ENCODE peak calls at places on chromosome 15, in five cellular contexts. C is colonic mucosa; Y is naive thymus-derived CD4-positive, alpha-beta T cell; E is heart left ventricle; T is aorta. H is an unnamed sample.
A peak's percentile ranks its signal among the peaks of the same experiment; 100 is the strongest.

GRCh38 chr15:67033521-67033920 is 31.9 kb upstream of the SMAD3 start:
- DNase-seq in E (peak; percentile 34), T (peak; percentile 62), Y (no peak), C (no peak), H (peak; percentile 26)

GRCh38 chr15:51702710-51703109 is 21.4 kb downstream of the SCG3 start:
- DNase-seq in E (no peak), Y (no peak), C (no peak), T (no peak), H (no peak)

GRCh38 chr15:57327985-57328471 is 48.3 kb upstream of the CGNL1 start:
- DNase-seq in E (no peak), C (no peak), Y (no peak), T (no peak), H (no peak)

GRCh38 chr15:97473615-97474014 is 486.9 kb upstream of the ARRDC4 start:
- DNase-seq in T (no peak), Y (no peak), E (no peak), C (no peak), H (no peak)

GRCh38 chr15:31084176-31084575 is 17.3 kb downstream of the TRPM1 start:
- DNase-seq in T (no peak), C (no peak), E (no peak), Y (no peak), H (no peak)

GRCh38 chr15:28003302-28004037 is 95.6 kb downstream of the OCA2 start:
- DNase-seq in E (no peak), Y (no peak), T (no peak), C (peak; percentile 8), H (no peak)

GRCh38 chr15:79680721-79681120 is 216.1 kb downstream of the MTHFS start:
- DNase-seq in C (no peak), Y (no peak), T (no peak), E (no peak), H (no peak)

GRCh38 chr15:92079047-92079446 is 225.5 kb downstream of the SLCO3A1 start:
- DNase-seq in Y (no peak), T (no peak), C (no peak), E (no peak), H (peak; percentile 9)

GRCh38 chr15:26866298-26867198 is at the start of gene GABRA5:
- DNase-seq in Y (no peak), T (no peak), C (no peak), E (peak; percentile 16), H (no peak)

GRCh38 chr15:57306944-57307411 is 69.3 kb upstream of the CGNL1 start:
- DNase-seq in E (no peak), T (no peak), C (no peak), Y (no peak), H (no peak)

GRCh38 chr15:81336568-81336967 is 12.6 kb upstream of the STARD5 start:
- DNase-seq in Y (no peak), E (no peak), C (no peak), T (no peak), H (peak; percentile 31)

GRCh38 chr15:55909036-55909811 is 84.2 kb downstream of the NEDD4 start:
- DNase-seq in T (no peak), C (no peak), E (no peak), Y (no peak), H (no peak)

GRCh38 chr15:66153549-66154415 is 99.8 kb downstream of the MEGF11 start:
- DNase-seq in C (no peak), Y (no peak), E (no peak), T (no peak), H (no peak)

GRCh38 chr15:86608461-86608860 is 528.8 kb downstream of the AGBL1 start:
- DNase-seq in C (no peak), E (no peak), Y (no peak), T (no peak), H (no peak)

GRCh38 chr15:69535101-69535638 is 82.6 kb downstream of the RPLP1 start:
- DNase-seq in C (no peak), Y (no peak), T (no peak), E (no peak), H (no peak)

GRCh38 chr15:40870716-40871115 is 3.3 kb downstream of the RHOV start:
- DNase-seq in C (no peak), T (peak; percentile 20), Y (no peak), E (no peak), H (no peak)

GRCh38 chr15:76337739-76338554 is 1.4 kb downstream of the ISL2 start:
- DNase-seq in C (no peak), Y (peak; percentile 21), E (no peak), T (no peak), H (peak; percentile 25)
- H3K4me1 ChIP-seq in C (peaks cover 39% of the 10 kb centered on the region), Y (peaks cover 40% of the 10 kb centered on the region), E (peaks cover 49% of the 10 kb centered on the region), T (no peaks in the 10 kb centered on the region), H (peaks cover 76% of the 10 kb centered on the region)

DNA sequence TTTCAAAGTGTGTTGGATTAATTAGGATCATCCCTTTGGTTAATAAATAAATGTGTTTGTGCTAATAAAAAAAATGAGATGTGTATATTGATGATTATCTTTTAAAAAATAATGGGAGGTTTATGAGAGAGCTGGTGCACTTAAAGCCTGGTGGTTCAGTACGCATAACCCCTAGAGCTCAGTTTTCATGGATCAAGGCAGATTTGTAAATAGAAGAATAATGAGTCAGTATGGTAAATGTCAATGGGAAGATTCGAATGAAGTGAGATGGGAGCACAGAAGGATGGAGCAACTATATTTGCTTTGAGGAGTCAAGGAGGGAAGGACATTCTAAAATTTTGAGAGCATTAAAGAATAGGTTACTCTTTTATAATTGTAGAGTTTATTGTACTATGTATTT is 35.4 kb downstream of the AKAP13 start:
- DNase-seq in E (no peak), T (no peak), C (no peak), Y (no peak), H (no peak)
- H3K27me3 ChIP-seq in E (no peaks in the 10 kb centered on the region), T (no peaks in the 10 kb centered on the region), C (no peaks in the 10 kb centered on the region), Y (no peaks in the 10 kb centered on the region), H (no peaks in the 10 kb centered on the region)

GRCh38 chr15:45198337-45199135 is 10.8 kb upstream of the SHF start:
- DNase-seq in E (peak; percentile 95), C (peak; percentile 97), Y (peak; percentile 82), T (peak; percentile 95), H (peak; percentile 98)

GRCh38 chr15:45200799-45201556 is 13.2 kb upstream of the SHF start:
- DNase-seq in E (peak; percentile 84), C (peak; percentile 91), Y (peak; percentile 58), T (peak; percentile 88), H (peak; percentile 74)

GRCh38 chr15:45200001-45200798 is 12.4 kb upstream of the SHF start:
- DNase-seq in C (peak; percentile 99), Y (peak; percentile 87), T (peak; percentile 95), E (peak; percentile 97), H (peak; percentile 97)

GRCh38 chr15:45199136-45199810 is 11.5 kb upstream of the SHF start:
- DNase-seq in Y (no peak), T (no peak), C (peak; percentile 68), E (no peak), H (peak; percentile 50)

DNA sequence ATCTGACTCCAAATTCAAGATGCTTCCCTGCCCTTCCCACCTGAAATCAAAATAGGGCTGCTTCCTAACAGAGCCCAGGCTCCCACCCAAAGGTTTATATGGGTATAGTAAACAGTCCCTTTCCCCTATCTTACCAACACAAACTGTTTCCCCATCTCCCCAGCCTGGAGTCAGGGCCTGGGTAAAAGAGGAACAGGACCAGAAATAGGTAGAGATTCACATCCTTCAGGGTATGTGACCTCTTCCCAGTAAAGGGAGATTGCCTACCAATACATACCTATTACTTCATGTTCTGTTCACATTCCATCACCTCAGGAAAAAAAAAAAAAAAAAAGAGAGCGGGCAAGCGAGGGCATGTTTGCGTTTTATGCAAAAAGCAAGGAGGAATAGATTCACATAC is 9.7 kb upstream of the SHF start:
- DNase-seq in E (no peak), C (no peak), Y (no peak), T (no peak), H (no peak)
- H3K4me3 ChIP-seq in E (peak overlapping the region; percentile 78), C (no peak overlapping the region), Y (no peak overlapping the region), T (no peak overlapping the region), H (no peak overlapping the region)

GRCh38 chr15:71707230-71708051 is 102.9 kb upstream of the NR2E3 start:
- DNase-seq in E (no peak), C (no peak), Y (no peak), T (no peak), H (no peak)
- H3K4me1 ChIP-seq in E (peaks cover 35% of the 10 kb centered on the region), C (peaks cover 7% of the 10 kb centered on the region), Y (no peaks in the 10 kb centered on the region), T (peaks cover 5% of the 10 kb centered on the region), H (no peaks in the 10 kb centered on the region)

DNA sequence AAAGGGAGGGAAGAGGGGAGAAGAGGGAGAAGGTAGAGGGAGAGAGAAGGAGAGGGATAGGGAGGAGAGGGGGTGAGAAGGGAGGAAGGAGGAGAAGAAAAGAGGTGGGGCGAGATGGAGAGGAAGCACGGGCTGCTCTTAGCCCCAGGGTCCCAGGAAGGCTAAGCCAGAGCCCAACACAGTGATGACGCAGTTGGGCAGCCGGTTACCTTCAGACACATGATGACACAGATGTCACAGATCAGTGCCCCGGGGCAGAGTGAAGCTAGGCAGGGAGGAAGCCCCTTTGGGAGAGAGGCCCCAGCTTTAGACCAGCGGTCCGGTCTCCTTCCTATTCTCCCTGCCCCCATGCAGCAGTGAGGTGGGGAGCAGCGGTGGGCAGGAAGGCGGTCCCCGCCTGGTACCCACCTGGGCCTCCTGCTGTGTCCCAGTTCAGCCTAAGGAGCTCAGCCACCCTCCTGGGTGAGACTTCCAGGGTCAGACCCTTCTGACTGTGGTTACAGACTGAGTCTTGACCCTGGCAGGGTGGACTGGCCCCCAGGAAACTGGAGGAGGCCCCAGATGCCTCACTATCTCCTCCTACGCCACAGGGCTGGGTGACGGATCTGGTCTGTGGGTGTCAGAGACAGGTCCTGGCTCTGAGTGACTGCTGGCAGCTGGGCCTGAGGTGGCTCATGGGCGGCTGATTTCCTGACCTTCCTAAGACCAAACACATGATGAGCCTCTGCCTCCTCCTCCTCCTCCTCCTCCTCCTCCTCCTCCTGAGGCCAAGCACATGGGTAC is 38.8 kb upstream of the LINGO1 start:
- DNase-seq in T (no peak), E (peak; percentile 20), Y (no peak), C (no peak), H (no peak)
- H3K27me3 ChIP-seq in T (no peaks in the 10 kb centered on the region), E (no peaks in the 10 kb centered on the region), Y (no peaks in the 10 kb centered on the region), C (no peaks in the 10 kb centered on the region), H (peaks cover 4% of the 10 kb centered on the region)

GRCh38 chr15:89469331-89470107 is 26.9 kb downstream of the RHCG start:
- DNase-seq in T (no peak), Y (no peak), E (no peak), C (no peak), H (no peak)
- H3K4me3 ChIP-seq in T (no peak overlapping the region), Y (no peak overlapping the region), E (no peak overlapping the region), C (no peak overlapping the region), H (no peak overlapping the region)

H was measured in CD4-positive, alpha-beta memory T cell.